ENCODE peak calls at places on chromosomes 2 and 18, in five cellular contexts. P is mesothelial cell of epicardium, Q is GM20000, Y is endothelial cell, K is GM12864. W is an unnamed sample.

GRCh38 chr18:23683155-23683554 is 6.1 kb upstream of the LAMA3 start:
- DNase-seq in P (no peak), K (no peak), Y (no peak), Q (no peak), W (no peak)

GRCh38 chr2:241865957-241866858 is 3.3 kb upstream of the RTP5 start:
- DNase-seq in K (no peak), Y (peak; percentile 37), P (no peak), Q (no peak), W (peak; percentile 58)

GRCh38 chr18:48138660-48139426 is 208.4 kb upstream of the SMAD2 start:
- DNase-seq in Y (no peak), K (no peak), P (no peak), Q (no peak), W (no peak)

GRCh38 chr2:218631837-218632236 is 24.1 kb downstream of the PLCD4 start:
- DNase-seq in K (no peak), P (no peak), Y (no peak), Q (no peak), W (no peak)

GRCh38 chr2:135899567-135899966 is 23.3 kb upstream of the MCM6 start:
- DNase-seq in Y (no peak), P (no peak), Q (no peak), K (no peak), W (no peak)

GRCh38 chr2:69589973-69590652 is 53.4 kb downstream of the AAK1 start:
- DNase-seq in K (no peak), P (no peak), Y (no peak), Q (no peak), W (no peak)

GRCh38 chr2:50295596-50295995 is 736.3 kb downstream of the NRXN1 start:
- DNase-seq in K (no peak), P (no peak), Y (no peak), Q (no peak), W (no peak)

GRCh38 chr2:37783545-37783944 is 112.1 kb upstream of the CDC42EP3 start:
- DNase-seq in P (no peak), Q (no peak), K (no peak), Y (no peak), W (no peak)

GRCh38 chr2:119234021-119235019 is 10.7 kb downstream of the STEAP3 start:
- DNase-seq in Y (peak; percentile 52), K (no peak), P (no peak), Q (no peak), W (peak; percentile 14)

GRCh38 chr18:65968605-65969004 is 217.8 kb downstream of the CDH7 start:
- DNase-seq in Y (peak; percentile 24), K (no peak), Q (no peak), P (no peak), W (no peak)

GRCh38 chr2:60806988-60807681 is 51.1 kb downstream of the PAPOLG start:
- DNase-seq in Y (no peak), K (peak; percentile 49), Q (peak; percentile 71), P (peak; percentile 32), W (peak; percentile 81)

GRCh38 chr18:61953161-61953560 is 60.4 kb upstream of the RNF152 start:
- DNase-seq in Y (no peak), P (no peak), Q (no peak), K (no peak), W (no peak)

GRCh38 chr18:46148810-46149209 is 44.6 kb downstream of the HAUS1 start:
- DNase-seq in P (peak; percentile 45), K (no peak), Q (peak; percentile 54), Y (peak; percentile 68), W (peak; percentile 73)

GRCh38 chr18:23641143-23641720 is 21.5 kb downstream of the ANKRD29 start:
- DNase-seq in P (no peak), Q (no peak), K (no peak), Y (no peak), W (no peak)

GRCh38 chr18:62418258-62418657 is 93.1 kb downstream of the TNFRSF11A start:
- DNase-seq in Y (no peak), K (no peak), P (no peak), Q (no peak), W (peak; percentile 46)

GRCh38 chr2:223997938-223998337 is 40.7 kb downstream of the MRPL44 start:
- DNase-seq in Q (no peak), K (no peak), P (no peak), Y (no peak), W (no peak)

GRCh38 chr2:44120428-44120827 is 48.2 kb upstream of the PPM1B start:
- DNase-seq in Q (no peak), Y (no peak), P (no peak), K (no peak), W (peak; percentile 40)

GRCh38 chr2:226060228-226060627 is 660.7 kb downstream of the NYAP2 start:
- DNase-seq in Y (no peak), P (no peak), K (no peak), Q (no peak), W (no peak)

GRCh38 chr2:66495788-66496640 is 61.1 kb downstream of the MEIS1 start:
- DNase-seq in Y (no peak), Q (no peak), K (no peak), P (no peak), W (no peak)

GRCh38 chr2:73339171-73339678 is 45.9 kb upstream of the EGR4 start:
- DNase-seq in Q (no peak), Y (no peak), P (no peak), K (no peak), W (no peak)

GRCh38 chr18:69400976-69401474 is 337 bp downstream of the DOK6 start:
- DNase-seq in K (no peak), P (peak; percentile 49), Q (no peak), Y (peak; percentile 53), W (peak; percentile 8)

GRCh38 chr18:76565238-76566173 is 70.5 kb upstream of the ZNF516 start:
- DNase-seq in P (peak; percentile 70), K (no peak), Q (no peak), Y (peak; percentile 45), W (no peak)

GRCh38 chr2:139917723-139918384 is 1137.7 kb upstream of the NXPH2 start:
- DNase-seq in Y (no peak), Q (no peak), K (no peak), P (no peak), W (no peak)

DNA sequence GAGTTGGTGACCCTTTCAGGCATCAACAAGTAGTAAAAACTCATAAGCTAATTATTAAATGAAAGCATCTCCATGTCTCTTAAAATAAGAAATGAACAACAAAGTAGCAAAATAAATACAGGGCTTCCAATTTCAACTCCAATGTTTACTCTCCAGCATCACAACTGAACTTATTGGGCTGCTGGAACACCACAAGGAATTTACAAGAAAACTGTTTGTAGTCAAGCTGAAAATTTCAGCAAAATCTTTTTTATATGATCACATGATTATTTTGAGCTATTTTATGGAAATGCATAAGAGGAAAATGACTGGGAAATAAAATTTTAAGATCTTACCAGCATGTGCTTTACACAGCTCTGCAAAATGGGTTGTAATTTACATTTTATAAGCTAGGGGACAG is 28.1 kb downstream of the COBLL1 start:
- DNase-seq in Q (no peak), K (no peak), Y (no peak), P (no peak), W (no peak)
- TF ChIP-seq CTCF in Q (no peak), K (no peak), Y (no peak), P (no peak), W (no peak)

GRCh38 chr2:164697688-164698290 is 76.5 kb upstream of the GRB14 start:
- DNase-seq in Y (no peak), K (no peak), Q (no peak), P (no peak), W (no peak)
- TF ChIP-seq CTCF in Y (peak; percentile 83), K (peak; percentile 44), Q (no peak), P (peak; percentile 65), W (peak; percentile 32)

GRCh38 chr2:65432227-65433190 is at the start of gene SPRED2:
- DNase-seq in Y (peak; percentile 84), P (peak; percentile 87), K (peak; percentile 66), Q (peak; percentile 83), W (peak; percentile 84)
- TF ChIP-seq CTCF in Y (no peak), P (no peak), K (no peak), Q (no peak), W (no peak)

DNA sequence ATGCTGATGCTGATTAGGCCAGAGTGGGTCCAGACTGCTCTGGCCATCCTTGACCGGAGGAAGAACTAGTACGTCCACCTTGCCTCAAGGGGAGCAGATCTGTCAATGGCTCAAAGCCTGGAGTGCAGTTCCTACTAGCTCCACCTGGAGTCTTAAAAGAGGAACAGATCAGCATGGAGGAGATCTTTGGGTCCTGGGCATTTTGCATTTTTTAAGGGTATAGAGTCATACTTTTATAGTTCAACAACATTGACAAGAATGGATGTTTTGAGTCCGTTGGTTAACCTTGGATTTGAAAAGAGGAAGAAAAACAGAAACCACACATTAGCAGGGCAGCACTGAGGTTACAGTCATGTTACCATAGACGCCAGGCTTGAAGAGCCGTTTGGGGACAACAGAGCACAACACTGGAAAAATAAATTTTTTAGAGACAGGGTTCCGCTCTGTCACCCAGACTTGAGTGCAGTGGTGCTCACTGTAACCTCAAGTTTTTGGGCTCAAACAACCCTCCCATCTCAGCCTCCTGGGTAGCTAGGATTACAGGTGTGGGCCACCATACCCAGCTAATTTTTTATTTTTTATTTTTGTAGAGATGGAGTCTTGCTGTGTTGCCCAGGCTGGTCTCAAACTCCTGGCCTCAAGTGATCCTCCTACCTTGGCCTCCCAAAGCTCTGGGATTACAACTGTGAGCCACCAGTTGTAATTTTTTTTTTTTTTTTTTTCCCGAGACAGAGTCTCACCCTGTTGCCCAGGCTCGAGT is 78.5 kb downstream of the PRKCE start:
- DNase-seq in K (peak; percentile 77), Q (peak; percentile 47), Y (no peak), P (no peak), W (no peak)
- TF ChIP-seq CTCF in K (peak; percentile 65), Q (no peak), Y (peak; percentile 43), P (no peak), W (no peak)

DNA sequence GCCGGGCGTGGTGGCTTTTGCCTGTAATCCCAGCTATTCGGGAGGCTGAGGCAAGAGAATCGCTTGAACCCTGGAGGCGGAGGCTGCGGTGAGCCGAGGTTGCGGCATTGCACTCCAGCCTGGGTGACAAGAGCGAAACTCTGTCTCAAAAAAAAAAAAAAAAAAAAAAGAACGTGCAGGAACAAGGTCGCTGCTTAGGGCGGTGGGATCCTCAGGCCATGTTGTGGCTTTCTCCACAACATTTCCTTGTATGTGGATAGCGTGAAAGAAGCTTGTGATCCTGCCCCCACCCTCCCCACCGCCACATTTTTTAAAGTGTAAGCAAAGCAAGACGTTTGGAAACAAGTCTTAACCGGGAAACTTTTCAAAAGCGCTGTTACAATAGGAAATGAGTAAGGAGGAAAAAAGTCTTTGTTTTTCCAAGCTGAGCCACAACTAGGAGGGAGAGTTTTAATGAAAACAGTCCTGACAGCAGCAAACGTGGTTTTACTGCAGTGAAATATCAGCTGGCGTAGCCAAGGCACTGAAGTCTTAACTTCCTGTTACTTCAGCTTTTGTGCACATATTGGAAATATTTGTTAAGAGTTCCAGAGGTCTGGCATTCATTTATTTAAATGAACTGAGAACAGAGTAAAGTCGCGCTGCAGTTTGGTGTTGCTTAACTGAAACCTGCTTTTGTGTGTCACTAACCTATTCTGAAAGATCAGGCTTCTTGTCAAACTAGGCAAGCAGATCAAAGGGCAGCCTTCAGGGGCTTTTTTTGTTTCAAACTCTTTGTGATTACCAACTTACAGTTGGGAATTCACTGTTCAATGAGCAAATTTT is 3.8 kb downstream of the TGIF1 start:
- DNase-seq in Y (peak; percentile 27), P (no peak), K (no peak), Q (peak; percentile 25), W (peak; percentile 67)
- TF ChIP-seq CTCF in Y (no peak), P (no peak), K (no peak), Q (no peak), W (no peak)

GRCh38 chr2:203814661-203815540 is 52.7 kb upstream of the CTLA4 start:
- DNase-seq in K (peak; percentile 44), Y (peak; percentile 23), Q (peak; percentile 74), P (no peak), W (peak; percentile 73)
- TF ChIP-seq CTCF in K (peak; percentile 69), Y (peak; percentile 60), Q (peak; percentile 30), P (peak; percentile 64), W (peak; percentile 72)

W was measured in activated CD8-positive, alpha-beta T cell treated with anti-CD3 and anti-CD28 coated beads for 36 hours.